ENCODE peak calls at places on chromosomes 7 and 10, in nine cellular contexts. One of them, this sample, is unnamed.

GRCh38 chr10:132368881-132369635 is 27.9 kb upstream of the PWWP2B start:
- DNase-seq in occipital lobe: no peak
- DNase-seq in upper lobe of right lung: no peak
- DNase-seq in GM12892: no peak
- DNase-seq in brain microvascular endothelial cell: peak
- DNase-seq in SHP77: no peak
- DNase-seq in NCI-H2029 treated with DMSO at 0.1 percent for 48 hours: no peak
- DNase-seq in uterus: no peak
- DNase-seq in activated T-helper 9 cell treated with anti-CD3 and anti-CD28 coated beads, Interleukin-2, amount 50 U/mL, for 16 hours: no peak
- DNase-seq in this sample: no peak

GRCh38 chr7:155860840-155861479 is 48.7 kb upstream of the SHH start:
- DNase-seq in NCI-H2029 treated with DMSO at 0.1 percent for 48 hours: peak
- DNase-seq in GM12892: no peak
- DNase-seq in occipital lobe: no peak
- DNase-seq in uterus: no peak
- DNase-seq in upper lobe of right lung: peak
- DNase-seq in SHP77: no peak
- DNase-seq in brain microvascular endothelial cell: no peak
- DNase-seq in activated T-helper 9 cell treated with anti-CD3 and anti-CD28 coated beads, Interleukin-2, amount 50 U/mL, for 16 hours: no peak
- DNase-seq in this sample: peak

GRCh38 chr7:5470167-5470532 is 46.5 kb upstream of the TNRC18 start:
- DNase-seq in GM12892: no peak
- DNase-seq in SHP77: no peak
- DNase-seq in activated T-helper 9 cell treated with anti-CD3 and anti-CD28 coated beads, Interleukin-2, amount 50 U/mL, for 16 hours: no peak
- DNase-seq in uterus: no peak
- DNase-seq in occipital lobe: no peak
- DNase-seq in brain microvascular endothelial cell: no peak
- DNase-seq in upper lobe of right lung: no peak
- DNase-seq in NCI-H2029 treated with DMSO at 0.1 percent for 48 hours: no peak
- DNase-seq in this sample: no peak

GRCh38 chr7:47852330-47853245 is 95.7 kb downstream of the PKD1L1 start:
- DNase-seq in brain microvascular endothelial cell: no peak
- DNase-seq in activated T-helper 9 cell treated with anti-CD3 and anti-CD28 coated beads, Interleukin-2, amount 50 U/mL, for 16 hours: no peak
- DNase-seq in SHP77: no peak
- DNase-seq in uterus: no peak
- DNase-seq in occipital lobe: no peak
- DNase-seq in NCI-H2029 treated with DMSO at 0.1 percent for 48 hours: no peak
- DNase-seq in GM12892: no peak
- DNase-seq in upper lobe of right lung: no peak
- DNase-seq in this sample: no peak

GRCh38 chr10:93859049-93859655 is 34.6 kb upstream of the SLC35G1 start:
- DNase-seq in activated T-helper 9 cell treated with anti-CD3 and anti-CD28 coated beads, Interleukin-2, amount 50 U/mL, for 16 hours: no peak
- DNase-seq in brain microvascular endothelial cell: no peak
- DNase-seq in uterus: no peak
- DNase-seq in GM12892: no peak
- DNase-seq in occipital lobe: no peak
- DNase-seq in NCI-H2029 treated with DMSO at 0.1 percent for 48 hours: no peak
- DNase-seq in upper lobe of right lung: no peak
- DNase-seq in SHP77: peak
- DNase-seq in this sample: no peak

GRCh38 chr10:28125701-28126100 is 126.8 kb upstream of the ODAD2 start:
- DNase-seq in GM12892: no peak
- DNase-seq in occipital lobe: no peak
- DNase-seq in brain microvascular endothelial cell: peak
- DNase-seq in upper lobe of right lung: no peak
- DNase-seq in uterus: no peak
- DNase-seq in SHP77: no peak
- DNase-seq in NCI-H2029 treated with DMSO at 0.1 percent for 48 hours: no peak
- DNase-seq in activated T-helper 9 cell treated with anti-CD3 and anti-CD28 coated beads, Interleukin-2, amount 50 U/mL, for 16 hours: no peak
- DNase-seq in this sample: no peak

GRCh38 chr7:138926241-138926612 is 55.0 kb downstream of the KIAA1549 start:
- DNase-seq in uterus: no peak
- DNase-seq in activated T-helper 9 cell treated with anti-CD3 and anti-CD28 coated beads, Interleukin-2, amount 50 U/mL, for 16 hours: no peak
- DNase-seq in GM12892: no peak
- DNase-seq in NCI-H2029 treated with DMSO at 0.1 percent for 48 hours: no peak
- DNase-seq in SHP77: no peak
- DNase-seq in occipital lobe: no peak
- DNase-seq in brain microvascular endothelial cell: no peak
- DNase-seq in upper lobe of right lung: no peak
- DNase-seq in this sample: no peak

GRCh38 chr7:49768835-49769234 is 4.6 kb upstream of the VWC2 start:
- DNase-seq in GM12892: no peak
- DNase-seq in occipital lobe: no peak
- DNase-seq in upper lobe of right lung: no peak
- DNase-seq in NCI-H2029 treated with DMSO at 0.1 percent for 48 hours: no peak
- DNase-seq in uterus: no peak
- DNase-seq in brain microvascular endothelial cell: no peak
- DNase-seq in SHP77: no peak
- DNase-seq in activated T-helper 9 cell treated with anti-CD3 and anti-CD28 coated beads, Interleukin-2, amount 50 U/mL, for 16 hours: no peak
- DNase-seq in this sample: no peak

GRCh38 chr10:18683427-18683826 is 24.2 kb downstream of the ARL5B start:
- DNase-seq in activated T-helper 9 cell treated with anti-CD3 and anti-CD28 coated beads, Interleukin-2, amount 50 U/mL, for 16 hours: no peak
- DNase-seq in occipital lobe: no peak
- DNase-seq in uterus: no peak
- DNase-seq in brain microvascular endothelial cell: no peak
- DNase-seq in GM12892: no peak
- DNase-seq in NCI-H2029 treated with DMSO at 0.1 percent for 48 hours: no peak
- DNase-seq in upper lobe of right lung: no peak
- DNase-seq in SHP77: no peak
- DNase-seq in this sample: no peak

GRCh38 chr10:58796834-58797233 is 284.2 kb downstream of the BICC1 start:
- DNase-seq in GM12892: no peak
- DNase-seq in upper lobe of right lung: no peak
- DNase-seq in activated T-helper 9 cell treated with anti-CD3 and anti-CD28 coated beads, Interleukin-2, amount 50 U/mL, for 16 hours: no peak
- DNase-seq in brain microvascular endothelial cell: no peak
- DNase-seq in occipital lobe: no peak
- DNase-seq in NCI-H2029 treated with DMSO at 0.1 percent for 48 hours: no peak
- DNase-seq in uterus: no peak
- DNase-seq in SHP77: no peak
- DNase-seq in this sample: no peak

GRCh38 chr7:105309235-105310156 is 79.2 kb downstream of the SRPK2 start:
- DNase-seq in upper lobe of right lung: no peak
- DNase-seq in GM12892: no peak
- DNase-seq in NCI-H2029 treated with DMSO at 0.1 percent for 48 hours: no peak
- DNase-seq in brain microvascular endothelial cell: peak
- DNase-seq in activated T-helper 9 cell treated with anti-CD3 and anti-CD28 coated beads, Interleukin-2, amount 50 U/mL, for 16 hours: no peak
- DNase-seq in occipital lobe: no peak
- DNase-seq in uterus: no peak
- DNase-seq in SHP77: no peak
- DNase-seq in this sample: no peak

GRCh38 chr7:108497082-108497725 is 28.7 kb downstream of the PNPLA8 start:
- DNase-seq in upper lobe of right lung: no peak
- DNase-seq in activated T-helper 9 cell treated with anti-CD3 and anti-CD28 coated beads, Interleukin-2, amount 50 U/mL, for 16 hours: no peak
- DNase-seq in occipital lobe: no peak
- DNase-seq in brain microvascular endothelial cell: peak
- DNase-seq in uterus: peak
- DNase-seq in GM12892: no peak
- DNase-seq in NCI-H2029 treated with DMSO at 0.1 percent for 48 hours: peak
- DNase-seq in SHP77: peak
- DNase-seq in this sample: peak

GRCh38 chr7:23893172-23893941 is 183.3 kb downstream of the STK31 start:
- DNase-seq in uterus: no peak
- DNase-seq in upper lobe of right lung: no peak
- DNase-seq in occipital lobe: no peak
- DNase-seq in brain microvascular endothelial cell: peak
- DNase-seq in SHP77: no peak
- DNase-seq in GM12892: no peak
- DNase-seq in activated T-helper 9 cell treated with anti-CD3 and anti-CD28 coated beads, Interleukin-2, amount 50 U/mL, for 16 hours: no peak
- DNase-seq in NCI-H2029 treated with DMSO at 0.1 percent for 48 hours: no peak
- DNase-seq in this sample: no peak

GRCh38 chr7:92904292-92905131 is 68.1 kb upstream of the CDK6 start:
- DNase-seq in upper lobe of right lung: no peak
- DNase-seq in occipital lobe: no peak
- DNase-seq in SHP77: no peak
- DNase-seq in NCI-H2029 treated with DMSO at 0.1 percent for 48 hours: no peak
- DNase-seq in activated T-helper 9 cell treated with anti-CD3 and anti-CD28 coated beads, Interleukin-2, amount 50 U/mL, for 16 hours: peak
- DNase-seq in uterus: no peak
- DNase-seq in brain microvascular endothelial cell: peak
- DNase-seq in GM12892: peak
- DNase-seq in this sample: peak